ENCODE peak calls at places on chromosome 14, in seven cellular contexts. Z is HCT116, U is GM12878, K is HepG2, V is SK-N-SH, A is K562, X is H1. H is an unnamed sample.

GRCh38 chr14:104135904-104136471 is 2.4 kb upstream of the KIF26A start:
- DNase-seq in V (peak; percentile 90), U (no peak), A (no peak), K (no peak), X (peak; percentile 70), Z (no peak), H (no peak)

GRCh38 chr14:60647081-60647836 is 2.0 kb downstream of the SIX1 start:
- DNase-seq in Z (no peak), K (peak; percentile 32), U (no peak), V (no peak), A (no peak), X (peak; percentile 74), H (no peak)

GRCh38 chr14:63642656-63643382 is 1.1 kb upstream of the WDR89 start:
- DNase-seq in X (no peak), Z (no peak), V (no peak), K (no peak), U (no peak), A (no peak), H (no peak)

GRCh38 chr14:32038876-32039275 is 38.2 kb upstream of the ARHGAP5 start:
- DNase-seq in V (peak; percentile 25), Z (no peak), A (no peak), K (no peak), X (no peak), U (no peak), H (no peak)

GRCh38 chr14:39102265-39102968 is 618 bp downstream of the SEC23A start:
- DNase-seq in X (no peak), Z (no peak), V (no peak), A (no peak), U (no peak), K (peak; percentile 98), H (no peak)

GRCh38 chr14:53399057-53399456 is 245.9 kb upstream of the DDHD1 start:
- DNase-seq in V (no peak), K (no peak), Z (peak; percentile 22), X (peak; percentile 69), A (peak; percentile 6), U (no peak), H (no peak)

GRCh38 chr14:22178330-22178981 is 410.6 kb downstream of the DAD1 start:
- DNase-seq in K (no peak), Z (no peak), V (no peak), X (no peak), U (no peak), A (no peak), H (no peak)

GRCh38 chr14:77094672-77095284 is 3.3 kb upstream of the CIPC start:
- DNase-seq in K (peak; percentile 63), A (peak; percentile 27), U (no peak), X (peak; percentile 91), V (peak; percentile 70), Z (peak; percentile 83), H (peak; percentile 57)

GRCh38 chr14:104215706-104216334 is 77.4 kb downstream of the KIF26A start:
- DNase-seq in Z (no peak), A (no peak), X (no peak), K (no peak), V (no peak), U (no peak), H (no peak)

GRCh38 chr14:93018401-93018800 is 95.5 kb downstream of the CHGA start:
- DNase-seq in Z (no peak), A (no peak), X (no peak), V (no peak), K (no peak), U (no peak), H (no peak)

GRCh38 chr14:88750945-88751344 is 41.8 kb downstream of the EML5 start:
- DNase-seq in A (no peak), X (no peak), U (no peak), V (no peak), Z (no peak), K (no peak), H (no peak)

GRCh38 chr14:88748288-88748687 is 44.5 kb downstream of the EML5 start:
- DNase-seq in K (no peak), U (no peak), Z (no peak), V (no peak), A (no peak), X (no peak), H (no peak)

GRCh38 chr14:88749139-88749538 is 43.6 kb downstream of the EML5 start:
- DNase-seq in V (no peak), U (no peak), A (no peak), Z (no peak), X (no peak), K (no peak), H (no peak)

GRCh38 chr14:88753873-88754272 is 38.9 kb downstream of the EML5 start:
- DNase-seq in A (no peak), V (no peak), X (no peak), Z (no peak), K (no peak), U (no peak), H (no peak)

GRCh38 chr14:88750413-88750812 is 42.3 kb downstream of the EML5 start:
- DNase-seq in Z (no peak), V (no peak), X (no peak), U (no peak), A (no peak), K (no peak), H (no peak)
- TF ChIP-seq POLR2AphosphoS5 in Z (no peak), V (no peak), X (no peak), U (no peak), A (no peak), K (no peak), H (no peak)

GRCh38 chr14:74697543-74697942 is 15.3 kb downstream of the AREL1 start:
- DNase-seq in A (no peak), V (no peak), U (no peak), K (no peak), Z (no peak), X (no peak), H (no peak)
- TF ChIP-seq SIN3A in A (no peak), V (no peak), U (no peak), K (no peak), Z (no peak), X (no peak), H (no peak)

GRCh38 chr14:74456684-74457083 is 30.7 kb upstream of the SYNDIG1L start:
- DNase-seq in K (no peak), X (no peak), A (no peak), U (no peak), Z (no peak), V (no peak), H (no peak)
- H3K4me3 ChIP-seq in K (no peak overlapping the region), X (no peak overlapping the region), A (no peak overlapping the region), U (no peak overlapping the region), Z (no peak overlapping the region), V (no peak overlapping the region), H (no peak overlapping the region)

GRCh38 chr14:64879635-64880381 is at the start of gene SPTB:
- DNase-seq in K (no peak), X (peak; percentile 73), U (no peak), Z (no peak), V (peak; percentile 80), A (peak; percentile 91), H (no peak)
- TF ChIP-seq POLR2AphosphoS5 in K (no peak), X (no peak), U (no peak), Z (no peak), V (no peak), A (peak; percentile 82), H (no peak)

H was measured in Panc1.